ENCODE peak calls at places on chromosomes 12 and 14, in five cellular contexts. D is AG10803; O is non-pigmented ciliary epithelial cell; P is stimulated activated CD4-positive, alpha-beta T cell treated with anti-CD3 and anti-CD28 coated beads, Interleukin-12 subunit alpha, Interleukin-12 subunit beta, amount 100 ng/mL, for 4 hours; U is activated CD4-positive, alpha-beta T cell treated with anti-CD3 and anti-CD28 coated beads, Interleukin-2, amount 50 U/mL, for 4 hours. A is an unnamed sample.

GRCh38 chr14:80127466-80127865 is 83.8 kb downstream of the DIO2 start:
- DNase-seq in U (no peak), P (no peak), O (no peak), D (no peak), A (no peak)

GRCh38 chr12:113898466-113898865 is 67.7 kb downstream of the RBM19 start:
- DNase-seq in O (no peak), P (no peak), D (no peak), U (no peak), A (no peak)

GRCh38 chr14:39459795-39460478 is 27.7 kb upstream of the FBXO33 start:
- DNase-seq in P (no peak), U (no peak), D (no peak), O (no peak), A (no peak)

GRCh38 chr14:99387880-99388279 is 92.8 kb downstream of the SETD3 start:
- DNase-seq in O (no peak), D (no peak), U (no peak), P (no peak), A (no peak)

GRCh38 chr14:69592923-69593677 is 18.3 kb upstream of the SUSD6 start:
- DNase-seq in P (no peak), U (no peak), O (no peak), D (peak), A (no peak)

GRCh38 chr12:57726151-57726883 is 12.2 kb downstream of the AGAP2 start:
- DNase-seq in U (no peak), D (peak), O (no peak), P (no peak), A (peak)

GRCh38 chr12:27824126-27824842 is 44.2 kb upstream of the MANSC4 start:
- DNase-seq in U (peak), P (no peak), D (no peak), O (no peak), A (no peak)

GRCh38 chr12:1791104-1791927 is 29.0 kb upstream of the LRTM2 start:
- DNase-seq in P (peak), O (no peak), U (peak), D (peak), A (no peak)

GRCh38 chr14:34250959-34251358 is 211.1 kb downstream of the SPTSSA start:
- DNase-seq in P (no peak), D (no peak), O (no peak), U (no peak), A (no peak)

GRCh38 chr12:85662209-85662607 is 174.0 kb downstream of the RASSF9 start:
- DNase-seq in P (no peak), D (no peak), U (no peak), O (no peak), A (no peak)

GRCh38 chr12:41051909-41052308 is 136.2 kb upstream of the PDZRN4 start:
- DNase-seq in D (no peak), O (no peak), U (no peak), P (no peak), A (no peak)

GRCh38 chr12:19390208-19390607 is 49.1 kb upstream of the AEBP2 start:
- DNase-seq in P (no peak), O (no peak), D (no peak), U (no peak), A (no peak)

GRCh38 chr14:97813556-97813955 is 1016.4 kb downstream of the VRK1 start:
- DNase-seq in O (no peak), P (no peak), D (no peak), U (no peak), A (no peak)

GRCh38 chr14:92266216-92266615 is 56.7 kb upstream of the SLC24A4 start:
- DNase-seq in U (no peak), D (no peak), P (no peak), O (no peak), A (no peak)

GRCh38 chr12:116551952-116552749 is 7.0 kb upstream of the MAP1LC3B2 start:
- DNase-seq in U (no peak), P (no peak), O (no peak), D (peak), A (no peak)

GRCh38 chr12:65098364-65098763 is 22.7 kb downstream of the WIF1 start:
- DNase-seq in P (no peak), O (no peak), U (no peak), D (no peak), A (no peak)

GRCh38 chr12:15728118-15728598 is 61.0 kb downstream of the EPS8 start:
- DNase-seq in D (peak), O (peak), P (no peak), U (no peak), A (no peak)

GRCh38 chr12:74685385-74685784 is 147.8 kb downstream of the ATXN7L3B start:
- DNase-seq in U (no peak), P (no peak), D (no peak), O (no peak), A (no peak)

GRCh38 chr12:117228239-117228638 is 38.0 kb upstream of the FBXO21 start:
- DNase-seq in O (no peak), D (no peak), P (no peak), U (no peak), A (no peak)

GRCh38 chr14:78278464-78278863 is 108.3 kb downstream of the NRXN3 start:
- DNase-seq in D (no peak), O (no peak), U (no peak), P (no peak), A (no peak)

A was measured in progenitor cell of endocrine pancreas.